ENCODE peak calls at places on chromosomes 7 and 10, in six cellular contexts. One of them, this sample, is unnamed.

GRCh38 chr7:69211739-69212138 is 386.5 kb upstream of the AUTS2 start:
- ATAC-seq in HepG2: peak; percentile 69
- ATAC-seq in upper lobe of left lung: no peak
- ATAC-seq in K562: peak; percentile 84
- ATAC-seq in A549: no peak
- ATAC-seq in GM12878: peak; percentile 69
- ATAC-seq in this sample: no peak

GRCh38 chr7:2461268-2462026 is 14.8 kb downstream of the GRIFIN start:
- ATAC-seq in HepG2: peak; percentile 20
- ATAC-seq in upper lobe of left lung: peak; percentile 53
- ATAC-seq in K562: no peak
- ATAC-seq in A549: peak; percentile 35
- ATAC-seq in GM12878: no peak
- ATAC-seq in this sample: no peak

GRCh38 chr7:105219771-105220160 is 169.0 kb downstream of the SRPK2 start:
- ATAC-seq in HepG2: no peak
- ATAC-seq in upper lobe of left lung: no peak
- ATAC-seq in K562: no peak
- ATAC-seq in A549: peak; percentile 76
- ATAC-seq in GM12878: no peak
- ATAC-seq in this sample: peak; percentile 67

GRCh38 chr10:69885379-69886156 is 83.9 kb downstream of the COL13A1 start:
- ATAC-seq in HepG2: no peak
- ATAC-seq in upper lobe of left lung: no peak
- ATAC-seq in K562: peak; percentile 74
- ATAC-seq in A549: no peak
- ATAC-seq in GM12878: no peak
- ATAC-seq in this sample: no peak

GRCh38 chr7:101896312-101896711 is 78.9 kb downstream of the CUX1 start:
- ATAC-seq in HepG2: no peak
- ATAC-seq in upper lobe of left lung: no peak
- ATAC-seq in K562: peak; percentile 13
- ATAC-seq in A549: no peak
- ATAC-seq in GM12878: no peak
- ATAC-seq in this sample: no peak

GRCh38 chr7:1993031-1993685 is 239.6 kb downstream of the MAD1L1 start:
- ATAC-seq in HepG2: no peak
- ATAC-seq in upper lobe of left lung: no peak
- ATAC-seq in K562: no peak
- ATAC-seq in A549: no peak
- ATAC-seq in GM12878: no peak
- ATAC-seq in this sample: no peak

GRCh38 chr10:88211230-88211629 is 347.8 kb downstream of the PTEN start:
- ATAC-seq in HepG2: no peak
- ATAC-seq in upper lobe of left lung: no peak
- ATAC-seq in K562: no peak
- ATAC-seq in A549: no peak
- ATAC-seq in GM12878: no peak
- ATAC-seq in this sample: no peak

GRCh38 chr7:156470399-156471320 is 169.9 kb upstream of the RNF32 start:
- ATAC-seq in HepG2: no peak
- ATAC-seq in upper lobe of left lung: no peak
- ATAC-seq in K562: peak; percentile 88
- ATAC-seq in A549: no peak
- ATAC-seq in GM12878: no peak
- ATAC-seq in this sample: no peak

GRCh38 chr10:133042061-133042460 is 45.7 kb upstream of the ADGRA1 start:
- ATAC-seq in HepG2: no peak
- ATAC-seq in upper lobe of left lung: no peak
- ATAC-seq in K562: no peak
- ATAC-seq in A549: no peak
- ATAC-seq in GM12878: no peak
- ATAC-seq in this sample: no peak

GRCh38 chr10:52071814-52072213 is 242.3 kb upstream of the DKK1 start:
- ATAC-seq in HepG2: no peak
- ATAC-seq in upper lobe of left lung: no peak
- ATAC-seq in K562: no peak
- ATAC-seq in A549: no peak
- ATAC-seq in GM12878: no peak
- ATAC-seq in this sample: no peak
- H3K27ac ChIP-seq in HepG2: no peak overlapping the region
- H3K27ac ChIP-seq in upper lobe of left lung: no peak overlapping the region
- H3K27ac ChIP-seq in K562: no peak overlapping the region
- H3K27ac ChIP-seq in A549: no peak overlapping the region
- H3K27ac ChIP-seq in GM12878: no peak overlapping the region
- H3K27ac ChIP-seq in this sample: no peak overlapping the region

DNA sequence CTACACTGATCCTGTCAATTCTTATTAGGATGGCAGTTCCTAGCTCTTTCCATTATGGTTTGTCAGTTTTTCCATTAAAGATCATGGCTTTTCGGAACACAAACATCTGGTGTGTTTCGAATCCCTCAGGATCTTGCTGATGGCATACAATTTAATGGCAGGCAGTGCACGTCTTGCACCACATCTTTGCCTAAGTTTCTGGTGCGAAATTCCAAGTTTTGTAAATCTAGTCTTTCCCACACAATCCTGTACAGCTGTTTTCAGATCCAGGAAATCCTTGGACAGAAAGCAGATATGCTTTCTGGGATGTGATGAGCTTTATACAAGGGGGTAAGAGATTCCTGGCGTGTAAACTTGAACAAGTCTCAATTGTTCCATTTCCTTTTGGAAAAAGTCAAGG is 224.3 kb upstream of the PHYHIPL start:
- ATAC-seq in HepG2: no peak
- ATAC-seq in upper lobe of left lung: no peak
- ATAC-seq in K562: no peak
- ATAC-seq in A549: no peak
- ATAC-seq in GM12878: no peak
- ATAC-seq in this sample: peak; percentile 82
- TF ChIP-seq EP300 in HepG2: no peak
- TF ChIP-seq EP300 in upper lobe of left lung: no peak
- TF ChIP-seq EP300 in K562: no peak
- TF ChIP-seq EP300 in A549: no peak
- TF ChIP-seq EP300 in GM12878: no peak
- TF ChIP-seq EP300 in this sample: no peak

GRCh38 chr10:110413903-110414562 is 83.7 kb upstream of the DUSP5 start:
- ATAC-seq in HepG2: peak; percentile 11
- ATAC-seq in upper lobe of left lung: no peak
- ATAC-seq in K562: no peak
- ATAC-seq in A549: peak; percentile 19
- ATAC-seq in GM12878: peak; percentile 36
- ATAC-seq in this sample: no peak
- H3K4me1 ChIP-seq in HepG2: peaks cover 50% of the 10 kb centered on the region
- H3K4me1 ChIP-seq in upper lobe of left lung: peaks cover 25% of the 10 kb centered on the region
- H3K4me1 ChIP-seq in K562: peaks cover 27% of the 10 kb centered on the region
- H3K4me1 ChIP-seq in A549: peaks cover 95% of the 10 kb centered on the region
- H3K4me1 ChIP-seq in GM12878: peaks cover 75% of the 10 kb centered on the region
- H3K4me1 ChIP-seq in this sample: peaks cover 18% of the 10 kb centered on the region

GRCh38 chr7:122561326-122561725 is 137.6 kb downstream of the RNF133 start:
- ATAC-seq in HepG2: no peak
- ATAC-seq in upper lobe of left lung: no peak
- ATAC-seq in K562: no peak
- ATAC-seq in A549: no peak
- ATAC-seq in GM12878: no peak
- ATAC-seq in this sample: no peak
- H3K27ac ChIP-seq in HepG2: no peak overlapping the region
- H3K27ac ChIP-seq in upper lobe of left lung: no peak overlapping the region
- H3K27ac ChIP-seq in K562: no peak overlapping the region
- H3K27ac ChIP-seq in A549: no peak overlapping the region
- H3K27ac ChIP-seq in GM12878: no peak overlapping the region
- H3K27ac ChIP-seq in this sample: no peak overlapping the region

GRCh38 chr7:112462236-112462635 is 12.0 kb downstream of the IFRD1 start:
- ATAC-seq in HepG2: peak; percentile 39
- ATAC-seq in upper lobe of left lung: peak; percentile 55
- ATAC-seq in K562: no peak
- ATAC-seq in A549: peak; percentile 70
- ATAC-seq in GM12878: no peak
- ATAC-seq in this sample: peak; percentile 87
- TF ChIP-seq EP300 in HepG2: no peak
- TF ChIP-seq EP300 in upper lobe of left lung: no peak
- TF ChIP-seq EP300 in K562: no peak
- TF ChIP-seq EP300 in A549: no peak
- TF ChIP-seq EP300 in GM12878: no peak
- TF ChIP-seq EP300 in this sample: no peak

DNA sequence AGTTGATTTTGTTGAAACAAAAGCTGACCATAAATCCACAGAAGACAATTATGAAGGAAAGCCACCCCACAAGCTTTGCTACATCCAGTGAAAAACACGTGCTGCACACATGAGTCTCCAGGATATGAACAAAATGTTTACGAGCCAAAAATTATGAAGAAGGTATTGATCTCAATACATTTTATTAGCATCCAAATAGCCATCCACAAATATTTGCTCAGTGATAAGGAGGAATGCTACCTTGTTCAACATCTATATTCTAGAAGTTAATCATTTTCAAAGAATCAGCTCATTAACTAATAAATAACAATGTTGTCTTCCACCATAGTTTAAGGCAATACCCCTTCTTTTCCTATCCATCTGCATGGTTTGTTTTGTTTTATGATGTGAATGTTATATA is 42.7 kb downstream of the CALML3 start:
- ATAC-seq in HepG2: no peak
- ATAC-seq in upper lobe of left lung: no peak
- ATAC-seq in K562: no peak
- ATAC-seq in A549: no peak
- ATAC-seq in GM12878: no peak
- ATAC-seq in this sample: no peak
- H3K4me1 ChIP-seq in HepG2: peaks cover 83% of the 10 kb centered on the region
- H3K4me1 ChIP-seq in upper lobe of left lung: no peaks in the 10 kb centered on the region
- H3K4me1 ChIP-seq in K562: peaks cover 24% of the 10 kb centered on the region
- H3K4me1 ChIP-seq in A549: no peaks in the 10 kb centered on the region
- H3K4me1 ChIP-seq in GM12878: no peaks in the 10 kb centered on the region
- H3K4me1 ChIP-seq in this sample: peaks cover 19% of the 10 kb centered on the region

GRCh38 chr7:26399747-26400146 is 108.1 kb downstream of the SNX10 start:
- ATAC-seq in HepG2: no peak
- ATAC-seq in upper lobe of left lung: no peak
- ATAC-seq in K562: no peak
- ATAC-seq in A549: no peak
- ATAC-seq in GM12878: no peak
- ATAC-seq in this sample: no peak

GRCh38 chr7:26399309-26399610 is 107.6 kb downstream of the SNX10 start:
- ATAC-seq in HepG2: peak; percentile 86
- ATAC-seq in upper lobe of left lung: peak; percentile 71
- ATAC-seq in K562: peak; percentile 72
- ATAC-seq in A549: peak; percentile 84
- ATAC-seq in GM12878: no peak
- ATAC-seq in this sample: peak; percentile 41

GRCh38 chr7:26398436-26399308 is 107.0 kb downstream of the SNX10 start:
- ATAC-seq in HepG2: peak; percentile 79
- ATAC-seq in upper lobe of left lung: peak; percentile 87
- ATAC-seq in K562: peak; percentile 94
- ATAC-seq in A549: peak; percentile 86
- ATAC-seq in GM12878: peak; percentile 92
- ATAC-seq in this sample: peak; percentile 92

GRCh38 chr7:26397326-26397725 is 105.7 kb downstream of the SNX10 start:
- ATAC-seq in HepG2: no peak
- ATAC-seq in upper lobe of left lung: no peak
- ATAC-seq in K562: no peak
- ATAC-seq in A549: no peak
- ATAC-seq in GM12878: no peak
- ATAC-seq in this sample: no peak

GRCh38 chr7:26397786-26398435 is 106.2 kb downstream of the SNX10 start:
- ATAC-seq in HepG2: peak; percentile 84
- ATAC-seq in upper lobe of left lung: peak; percentile 66
- ATAC-seq in K562: peak; percentile 71
- ATAC-seq in A549: peak; percentile 80
- ATAC-seq in GM12878: peak; percentile 49
- ATAC-seq in this sample: peak; percentile 48
- H3K27ac ChIP-seq in HepG2: no peak overlapping the region
- H3K27ac ChIP-seq in upper lobe of left lung: peak overlapping the region; percentile 87
- H3K27ac ChIP-seq in K562: peak overlapping the region; percentile 77
- H3K27ac ChIP-seq in A549: peak overlapping the region; percentile 85
- H3K27ac ChIP-seq in GM12878: peak overlapping the region; percentile 82
- H3K27ac ChIP-seq in this sample: no peak overlapping the region

GRCh38 chr10:43756343-43756742 is 107.7 kb upstream of the ZNF32 start:
- ATAC-seq in HepG2: no peak
- ATAC-seq in upper lobe of left lung: no peak
- ATAC-seq in K562: no peak
- ATAC-seq in A549: no peak
- ATAC-seq in GM12878: no peak
- ATAC-seq in this sample: no peak

GRCh38 chr10:43759216-43759615 is 110.5 kb upstream of the ZNF32 start:
- ATAC-seq in HepG2: no peak
- ATAC-seq in upper lobe of left lung: no peak
- ATAC-seq in K562: no peak
- ATAC-seq in A549: no peak
- ATAC-seq in GM12878: no peak
- ATAC-seq in this sample: no peak

GRCh38 chr10:43754569-43755260 is 106.0 kb upstream of the ZNF32 start:
- ATAC-seq in HepG2: no peak
- ATAC-seq in upper lobe of left lung: no peak
- ATAC-seq in K562: no peak
- ATAC-seq in A549: no peak
- ATAC-seq in GM12878: no peak
- ATAC-seq in this sample: no peak

GRCh38 chr10:43760514-43760913 is 111.8 kb upstream of the ZNF32 start:
- ATAC-seq in HepG2: no peak
- ATAC-seq in upper lobe of left lung: no peak
- ATAC-seq in K562: no peak
- ATAC-seq in A549: no peak
- ATAC-seq in GM12878: no peak
- ATAC-seq in this sample: no peak
- TF ChIP-seq EP300 in HepG2: no peak
- TF ChIP-seq EP300 in upper lobe of left lung: no peak
- TF ChIP-seq EP300 in K562: no peak
- TF ChIP-seq EP300 in A549: no peak
- TF ChIP-seq EP300 in GM12878: no peak
- TF ChIP-seq EP300 in this sample: no peak

GRCh38 chr10:124560377-124560776 is 98.8 kb downstream of the LHPP start:
- ATAC-seq in HepG2: no peak
- ATAC-seq in upper lobe of left lung: peak; percentile 46
- ATAC-seq in K562: no peak
- ATAC-seq in A549: no peak
- ATAC-seq in GM12878: no peak
- ATAC-seq in this sample: peak; percentile 93
- H3K4me1 ChIP-seq in HepG2: peaks cover 5% of the 10 kb centered on the region
- H3K4me1 ChIP-seq in upper lobe of left lung: peaks cover 12% of the 10 kb centered on the region
- H3K4me1 ChIP-seq in K562: no peaks in the 10 kb centered on the region
- H3K4me1 ChIP-seq in A549: no peaks in the 10 kb centered on the region
- H3K4me1 ChIP-seq in GM12878: no peaks in the 10 kb centered on the region
- H3K4me1 ChIP-seq in this sample: peaks cover 42% of the 10 kb centered on the region